ENCODE peak calls at places on chromosome 3, in eight cellular contexts. One of them, this sample, is unnamed.

GRCh38 chr3:4712109-4712508 is 219.0 kb downstream of the ITPR1 start:
- DNase-seq in A549: no peak
- DNase-seq in testis: no peak
- DNase-seq in breast epithelium: no peak
- DNase-seq in upper lobe of right lung: no peak
- DNase-seq in K562: no peak
- DNase-seq in esophagus muscularis mucosa: no peak
- DNase-seq in Caco-2: no peak
- DNase-seq in this sample: peak; percentile 86

GRCh38 chr3:142931222-142931621 is 32.3 kb downstream of the PAQR9 start:
- DNase-seq in A549: peak; percentile 62
- DNase-seq in testis: no peak
- DNase-seq in breast epithelium: no peak
- DNase-seq in upper lobe of right lung: no peak
- DNase-seq in K562: no peak
- DNase-seq in esophagus muscularis mucosa: peak; percentile 89
- DNase-seq in Caco-2: no peak
- DNase-seq in this sample: no peak

GRCh38 chr3:125061170-125061569 is 5.4 kb upstream of the HEG1 start:
- DNase-seq in A549: no peak
- DNase-seq in testis: peak; percentile 80
- DNase-seq in breast epithelium: no peak
- DNase-seq in upper lobe of right lung: no peak
- DNase-seq in K562: no peak
- DNase-seq in esophagus muscularis mucosa: peak; percentile 94
- DNase-seq in Caco-2: no peak
- DNase-seq in this sample: no peak

GRCh38 chr3:104437131-104437750 is 929.5 kb upstream of the ALCAM start:
- DNase-seq in A549: peak; percentile 55
- DNase-seq in testis: no peak
- DNase-seq in breast epithelium: no peak
- DNase-seq in upper lobe of right lung: no peak
- DNase-seq in K562: no peak
- DNase-seq in esophagus muscularis mucosa: no peak
- DNase-seq in Caco-2: no peak
- DNase-seq in this sample: no peak

GRCh38 chr3:15601399-15602145 is at the start of the genes BTD and HACL1:
- DNase-seq in A549: peak; percentile 99
- DNase-seq in testis: peak; percentile 99
- DNase-seq in breast epithelium: peak; percentile 96
- DNase-seq in upper lobe of right lung: peak; percentile 98
- DNase-seq in K562: peak; percentile 96
- DNase-seq in esophagus muscularis mucosa: peak; percentile 99
- DNase-seq in Caco-2: peak; percentile 99
- DNase-seq in this sample: peak; percentile 99

GRCh38 chr3:185473290-185473815 is 25.5 kb downstream of the TMEM41A start:
- DNase-seq in A549: peak; percentile 11
- DNase-seq in testis: no peak
- DNase-seq in breast epithelium: no peak
- DNase-seq in upper lobe of right lung: no peak
- DNase-seq in K562: peak; percentile 91
- DNase-seq in esophagus muscularis mucosa: no peak
- DNase-seq in Caco-2: no peak
- DNase-seq in this sample: no peak

GRCh38 chr3:194340757-194341400 is 10.2 kb downstream of the CPN2 start:
- DNase-seq in A549: no peak
- DNase-seq in testis: no peak
- DNase-seq in breast epithelium: no peak
- DNase-seq in upper lobe of right lung: no peak
- DNase-seq in K562: no peak
- DNase-seq in esophagus muscularis mucosa: no peak
- DNase-seq in Caco-2: no peak
- DNase-seq in this sample: peak; percentile 44

GRCh38 chr3:149390316-149390715 is 12.9 kb upstream of the TM4SF1 start:
- DNase-seq in A549: no peak
- DNase-seq in testis: no peak
- DNase-seq in breast epithelium: no peak
- DNase-seq in upper lobe of right lung: no peak
- DNase-seq in K562: no peak
- DNase-seq in esophagus muscularis mucosa: no peak
- DNase-seq in Caco-2: no peak
- DNase-seq in this sample: no peak

GRCh38 chr3:61524933-61525332 is 36.4 kb upstream of the PTPRG start:
- DNase-seq in A549: no peak
- DNase-seq in testis: no peak
- DNase-seq in breast epithelium: no peak
- DNase-seq in upper lobe of right lung: no peak
- DNase-seq in K562: no peak
- DNase-seq in esophagus muscularis mucosa: no peak
- DNase-seq in Caco-2: no peak
- DNase-seq in this sample: no peak

GRCh38 chr3:120332646-120333045 is 16.5 kb downstream of the LRRC58 start:
- DNase-seq in A549: no peak
- DNase-seq in testis: no peak
- DNase-seq in breast epithelium: no peak
- DNase-seq in upper lobe of right lung: no peak
- DNase-seq in K562: no peak
- DNase-seq in esophagus muscularis mucosa: no peak
- DNase-seq in Caco-2: no peak
- DNase-seq in this sample: no peak

GRCh38 chr3:8827641-8828040 is 58.2 kb upstream of the OXTR start:
- DNase-seq in A549: no peak
- DNase-seq in testis: no peak
- DNase-seq in breast epithelium: no peak
- DNase-seq in upper lobe of right lung: no peak
- DNase-seq in K562: no peak
- DNase-seq in esophagus muscularis mucosa: no peak
- DNase-seq in Caco-2: no peak
- DNase-seq in this sample: no peak

GRCh38 chr3:146125946-146126345 is 35.0 kb downstream of the PLOD2 start:
- DNase-seq in A549: peak; percentile 75
- DNase-seq in testis: no peak
- DNase-seq in breast epithelium: no peak
- DNase-seq in upper lobe of right lung: no peak
- DNase-seq in K562: no peak
- DNase-seq in esophagus muscularis mucosa: no peak
- DNase-seq in Caco-2: no peak
- DNase-seq in this sample: no peak

GRCh38 chr3:36494461-36495109 is 114.3 kb downstream of the STAC start:
- DNase-seq in A549: peak; percentile 5
- DNase-seq in testis: no peak
- DNase-seq in breast epithelium: no peak
- DNase-seq in upper lobe of right lung: peak; percentile 68
- DNase-seq in K562: no peak
- DNase-seq in esophagus muscularis mucosa: no peak
- DNase-seq in Caco-2: no peak
- DNase-seq in this sample: no peak

GRCh38 chr3:50627407-50628051 is 10.6 kb downstream of the MAPKAPK3 start:
- DNase-seq in A549: peak; percentile 56
- DNase-seq in testis: no peak
- DNase-seq in breast epithelium: no peak
- DNase-seq in upper lobe of right lung: peak; percentile 86
- DNase-seq in K562: no peak
- DNase-seq in esophagus muscularis mucosa: no peak
- DNase-seq in Caco-2: no peak
- DNase-seq in this sample: peak; percentile 85

GRCh38 chr3:16476636-16477035 is 36.9 kb downstream of the RFTN1 start:
- DNase-seq in A549: no peak
- DNase-seq in testis: no peak
- DNase-seq in breast epithelium: no peak
- DNase-seq in upper lobe of right lung: no peak
- DNase-seq in K562: no peak
- DNase-seq in esophagus muscularis mucosa: no peak
- DNase-seq in Caco-2: no peak
- DNase-seq in this sample: no peak

GRCh38 chr3:11699083-11699427 is 55.3 kb upstream of the VGLL4 start:
- DNase-seq in A549: no peak
- DNase-seq in testis: no peak
- DNase-seq in breast epithelium: no peak
- DNase-seq in upper lobe of right lung: no peak
- DNase-seq in K562: no peak
- DNase-seq in esophagus muscularis mucosa: no peak
- DNase-seq in Caco-2: no peak
- DNase-seq in this sample: no peak

GRCh38 chr3:7074217-7074616 is 213.3 kb downstream of the GRM7 start:
- DNase-seq in A549: no peak
- DNase-seq in testis: no peak
- DNase-seq in breast epithelium: no peak
- DNase-seq in upper lobe of right lung: no peak
- DNase-seq in K562: no peak
- DNase-seq in esophagus muscularis mucosa: no peak
- DNase-seq in Caco-2: no peak
- DNase-seq in this sample: no peak

GRCh38 chr3:7070461-7070860 is 209.5 kb downstream of the GRM7 start:
- DNase-seq in A549: no peak
- DNase-seq in testis: no peak
- DNase-seq in breast epithelium: no peak
- DNase-seq in upper lobe of right lung: no peak
- DNase-seq in K562: no peak
- DNase-seq in esophagus muscularis mucosa: no peak
- DNase-seq in Caco-2: no peak
- DNase-seq in this sample: no peak

GRCh38 chr3:7075120-7075519 is 214.2 kb downstream of the GRM7 start:
- DNase-seq in A549: no peak
- DNase-seq in testis: no peak
- DNase-seq in breast epithelium: no peak
- DNase-seq in upper lobe of right lung: no peak
- DNase-seq in K562: no peak
- DNase-seq in esophagus muscularis mucosa: no peak
- DNase-seq in Caco-2: no peak
- DNase-seq in this sample: no peak

GRCh38 chr3:7075901-7076300 is 215.0 kb downstream of the GRM7 start:
- DNase-seq in A549: no peak
- DNase-seq in testis: no peak
- DNase-seq in breast epithelium: no peak
- DNase-seq in upper lobe of right lung: no peak
- DNase-seq in K562: no peak
- DNase-seq in esophagus muscularis mucosa: no peak
- DNase-seq in Caco-2: no peak
- DNase-seq in this sample: no peak
- TF ChIP-seq CTCF in A549: no peak
- TF ChIP-seq CTCF in testis: no peak
- TF ChIP-seq CTCF in breast epithelium: no peak
- TF ChIP-seq CTCF in upper lobe of right lung: no peak
- TF ChIP-seq CTCF in K562: no peak
- TF ChIP-seq CTCF in esophagus muscularis mucosa: no peak
- TF ChIP-seq CTCF in Caco-2: peak; percentile 13
- TF ChIP-seq CTCF in this sample: peak; percentile 27

GRCh38 chr3:13072239-13073041 is 789 bp downstream of the IQSEC1 start:
- DNase-seq in A549: no peak
- DNase-seq in testis: no peak
- DNase-seq in breast epithelium: no peak
- DNase-seq in upper lobe of right lung: no peak
- DNase-seq in K562: no peak
- DNase-seq in esophagus muscularis mucosa: no peak
- DNase-seq in Caco-2: no peak
- DNase-seq in this sample: no peak
- H3K9me3 ChIP-seq in A549: no peaks in the 10 kb centered on the region
- H3K9me3 ChIP-seq in testis: no peaks in the 10 kb centered on the region
- H3K9me3 ChIP-seq in breast epithelium: no peaks in the 10 kb centered on the region
- H3K9me3 ChIP-seq in upper lobe of right lung: no peaks in the 10 kb centered on the region
- H3K9me3 ChIP-seq in K562: peaks cover 6% of the 10 kb centered on the region
- H3K9me3 ChIP-seq in esophagus muscularis mucosa: no peaks in the 10 kb centered on the region
- H3K9me3 ChIP-seq in Caco-2: no peaks in the 10 kb centered on the region
- H3K9me3 ChIP-seq in this sample: no peaks in the 10 kb centered on the region

GRCh38 chr3:23238578-23238977 is 35.5 kb downstream of the UBE2E2 start:
- DNase-seq in A549: no peak
- DNase-seq in testis: no peak
- DNase-seq in breast epithelium: no peak
- DNase-seq in upper lobe of right lung: no peak
- DNase-seq in K562: no peak
- DNase-seq in esophagus muscularis mucosa: no peak
- DNase-seq in Caco-2: no peak
- DNase-seq in this sample: no peak

GRCh38 chr3:23240386-23240785 is 37.3 kb downstream of the UBE2E2 start:
- DNase-seq in A549: no peak
- DNase-seq in testis: no peak
- DNase-seq in breast epithelium: no peak
- DNase-seq in upper lobe of right lung: no peak
- DNase-seq in K562: no peak
- DNase-seq in esophagus muscularis mucosa: no peak
- DNase-seq in Caco-2: no peak
- DNase-seq in this sample: no peak

GRCh38 chr3:23241256-23241655 is 38.1 kb downstream of the UBE2E2 start:
- DNase-seq in A549: no peak
- DNase-seq in testis: no peak
- DNase-seq in breast epithelium: no peak
- DNase-seq in upper lobe of right lung: no peak
- DNase-seq in K562: no peak
- DNase-seq in esophagus muscularis mucosa: no peak
- DNase-seq in Caco-2: no peak
- DNase-seq in this sample: no peak

GRCh38 chr3:23238156-23238555 is 35.0 kb downstream of the UBE2E2 start:
- DNase-seq in A549: no peak
- DNase-seq in testis: no peak
- DNase-seq in breast epithelium: no peak
- DNase-seq in upper lobe of right lung: no peak
- DNase-seq in K562: no peak
- DNase-seq in esophagus muscularis mucosa: no peak
- DNase-seq in Caco-2: no peak
- DNase-seq in this sample: no peak

DNA sequence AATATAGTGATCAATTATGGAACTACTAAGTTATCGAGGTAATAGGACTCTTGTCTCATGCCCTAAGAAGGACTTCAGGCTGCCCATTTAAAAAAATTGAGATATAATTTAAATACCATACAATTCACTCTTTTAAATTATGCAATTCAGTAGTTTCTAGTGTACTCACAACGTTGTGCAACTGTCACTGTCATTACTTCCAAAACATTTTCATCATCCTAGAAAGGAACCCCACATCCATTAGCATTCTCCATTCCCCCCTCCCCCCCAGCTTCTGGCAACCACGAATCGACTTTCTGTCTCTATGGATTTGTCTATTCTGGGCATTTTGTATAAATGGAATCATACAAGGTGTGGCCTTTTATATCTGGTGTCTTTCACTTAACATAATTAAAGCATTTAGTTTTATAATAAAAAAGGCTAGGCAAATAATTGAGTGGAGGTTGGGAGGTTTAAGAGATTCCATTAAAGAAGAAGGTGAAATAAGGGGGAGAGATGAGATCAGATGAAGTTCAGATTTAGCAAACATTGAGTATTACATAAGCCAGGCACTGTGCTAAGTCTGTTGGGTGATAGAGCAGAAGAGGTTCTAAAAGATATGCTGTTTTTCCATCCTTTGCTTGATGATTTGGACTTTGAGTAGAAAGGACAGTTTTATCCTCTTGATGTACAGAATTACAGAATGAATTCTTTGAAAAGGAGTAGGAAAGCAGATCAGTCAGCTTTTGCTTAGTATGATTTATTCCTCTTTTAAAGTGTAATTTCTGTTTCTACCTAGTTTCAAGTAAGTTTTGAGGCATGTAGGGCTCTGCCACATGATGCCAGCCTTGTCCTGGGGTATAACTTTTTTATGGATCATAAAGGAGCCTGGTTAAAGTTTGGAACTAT is 36.3 kb downstream of the UBE2E2 start:
- DNase-seq in A549: no peak
- DNase-seq in testis: no peak
- DNase-seq in breast epithelium: no peak
- DNase-seq in upper lobe of right lung: no peak
- DNase-seq in K562: no peak
- DNase-seq in esophagus muscularis mucosa: no peak
- DNase-seq in Caco-2: no peak
- DNase-seq in this sample: no peak
- TF ChIP-seq CTCF in A549: no peak
- TF ChIP-seq CTCF in testis: no peak
- TF ChIP-seq CTCF in breast epithelium: no peak
- TF ChIP-seq CTCF in upper lobe of right lung: no peak
- TF ChIP-seq CTCF in K562: no peak
- TF ChIP-seq CTCF in esophagus muscularis mucosa: no peak
- TF ChIP-seq CTCF in Caco-2: no peak
- TF ChIP-seq CTCF in this sample: no peak

GRCh38 chr3:33699275-33699674 is 18.8 kb downstream of the CLASP2 start:
- DNase-seq in A549: no peak
- DNase-seq in testis: no peak
- DNase-seq in breast epithelium: no peak
- DNase-seq in upper lobe of right lung: no peak
- DNase-seq in K562: no peak
- DNase-seq in esophagus muscularis mucosa: no peak
- DNase-seq in Caco-2: no peak
- DNase-seq in this sample: no peak
- H3K9me3 ChIP-seq in A549: peaks cover 52% of the 10 kb centered on the region
- H3K9me3 ChIP-seq in testis: no peaks in the 10 kb centered on the region
- H3K9me3 ChIP-seq in breast epithelium: peaks cover 5% of the 10 kb centered on the region
- H3K9me3 ChIP-seq in upper lobe of right lung: no peaks in the 10 kb centered on the region
- H3K9me3 ChIP-seq in K562: peaks cover 15% of the 10 kb centered on the region
- H3K9me3 ChIP-seq in esophagus muscularis mucosa: no peaks in the 10 kb centered on the region
- H3K9me3 ChIP-seq in Caco-2: peaks cover 1% of the 10 kb centered on the region
- H3K9me3 ChIP-seq in this sample: peaks cover 10% of the 10 kb centered on the region